ENCODE peak calls at places on chromosomes 16 and 17, in eight cellular contexts. One of them, this sample, is unnamed.

GRCh38 chr17:17971431-17972125 is 622 bp downstream of the TOM1L2 start:
- DNase-seq in spleen: peak; percentile 93
- DNase-seq in WERI-Rb-1: no peak
- DNase-seq in cardiac fibroblast: no peak
- DNase-seq in left ventricle myocardium inferior: peak; percentile 41
- DNase-seq in hepatocyte: no peak
- DNase-seq in A673: no peak
- DNase-seq in AG09309: no peak
- DNase-seq in this sample: no peak

GRCh38 chr17:2184993-2185931 is 118.3 kb downstream of the SMG6 start:
- DNase-seq in spleen: no peak
- DNase-seq in WERI-Rb-1: no peak
- DNase-seq in cardiac fibroblast: no peak
- DNase-seq in left ventricle myocardium inferior: no peak
- DNase-seq in hepatocyte: no peak
- DNase-seq in A673: no peak
- DNase-seq in AG09309: no peak
- DNase-seq in this sample: no peak

GRCh38 chr16:66273644-66274334 is 92.7 kb upstream of the CDH5 start:
- DNase-seq in spleen: no peak
- DNase-seq in WERI-Rb-1: peak; percentile 60
- DNase-seq in cardiac fibroblast: peak; percentile 68
- DNase-seq in left ventricle myocardium inferior: no peak
- DNase-seq in hepatocyte: peak; percentile 5
- DNase-seq in A673: no peak
- DNase-seq in AG09309: no peak
- DNase-seq in this sample: no peak

GRCh38 chr16:23712976-23713375 is at the start of gene ERN2:
- DNase-seq in spleen: peak; percentile 67
- DNase-seq in WERI-Rb-1: no peak
- DNase-seq in cardiac fibroblast: no peak
- DNase-seq in left ventricle myocardium inferior: no peak
- DNase-seq in hepatocyte: no peak
- DNase-seq in A673: no peak
- DNase-seq in AG09309: no peak
- DNase-seq in this sample: no peak

GRCh38 chr17:5562172-5562571 is 22.1 kb downstream of the NLRP1 start:
- DNase-seq in spleen: no peak
- DNase-seq in WERI-Rb-1: no peak
- DNase-seq in cardiac fibroblast: no peak
- DNase-seq in left ventricle myocardium inferior: no peak
- DNase-seq in hepatocyte: no peak
- DNase-seq in A673: no peak
- DNase-seq in AG09309: no peak
- DNase-seq in this sample: no peak

GRCh38 chr17:60128171-60128859 is 21.5 kb upstream of the CA4 start:
- DNase-seq in spleen: peak; percentile 14
- DNase-seq in WERI-Rb-1: no peak
- DNase-seq in cardiac fibroblast: no peak
- DNase-seq in left ventricle myocardium inferior: no peak
- DNase-seq in hepatocyte: no peak
- DNase-seq in A673: no peak
- DNase-seq in AG09309: no peak
- DNase-seq in this sample: no peak

GRCh38 chr17:15124746-15125145 is 140.4 kb downstream of the PMP22 start:
- DNase-seq in spleen: no peak
- DNase-seq in WERI-Rb-1: no peak
- DNase-seq in cardiac fibroblast: no peak
- DNase-seq in left ventricle myocardium inferior: no peak
- DNase-seq in hepatocyte: no peak
- DNase-seq in A673: no peak
- DNase-seq in AG09309: no peak
- DNase-seq in this sample: no peak

GRCh38 chr16:9151597-9151996 is 60.2 kb downstream of the HAPSTR1 start:
- DNase-seq in spleen: no peak
- DNase-seq in WERI-Rb-1: no peak
- DNase-seq in cardiac fibroblast: peak; percentile 39
- DNase-seq in left ventricle myocardium inferior: no peak
- DNase-seq in hepatocyte: peak; percentile 25
- DNase-seq in A673: no peak
- DNase-seq in AG09309: no peak
- DNase-seq in this sample: no peak

GRCh38 chr17:50273654-50274040 is 619 bp upstream of the TMEM92 start:
- DNase-seq in spleen: peak; percentile 70
- DNase-seq in WERI-Rb-1: no peak
- DNase-seq in cardiac fibroblast: no peak
- DNase-seq in left ventricle myocardium inferior: no peak
- DNase-seq in hepatocyte: no peak
- DNase-seq in A673: no peak
- DNase-seq in AG09309: no peak
- DNase-seq in this sample: no peak

GRCh38 chr16:11700264-11701029 is 32.2 kb downstream of the SNN start:
- DNase-seq in spleen: no peak
- DNase-seq in WERI-Rb-1: no peak
- DNase-seq in cardiac fibroblast: peak; percentile 29
- DNase-seq in left ventricle myocardium inferior: no peak
- DNase-seq in hepatocyte: no peak
- DNase-seq in A673: no peak
- DNase-seq in AG09309: no peak
- DNase-seq in this sample: no peak

GRCh38 chr17:5786510-5786875 is 202.2 kb upstream of the NLRP1 start:
- DNase-seq in spleen: no peak
- DNase-seq in WERI-Rb-1: peak; percentile 74
- DNase-seq in cardiac fibroblast: no peak
- DNase-seq in left ventricle myocardium inferior: no peak
- DNase-seq in hepatocyte: no peak
- DNase-seq in A673: no peak
- DNase-seq in AG09309: no peak
- DNase-seq in this sample: no peak

GRCh38 chr16:68344252-68344651 is 33.4 kb downstream of the PRMT7 start:
- DNase-seq in spleen: peak; percentile 12
- DNase-seq in WERI-Rb-1: no peak
- DNase-seq in cardiac fibroblast: no peak
- DNase-seq in left ventricle myocardium inferior: no peak
- DNase-seq in hepatocyte: no peak
- DNase-seq in A673: no peak
- DNase-seq in AG09309: no peak
- DNase-seq in this sample: no peak

GRCh38 chr17:58624751-58625150 is 67.1 kb downstream of the TEX14 start:
- DNase-seq in spleen: no peak
- DNase-seq in WERI-Rb-1: no peak
- DNase-seq in cardiac fibroblast: no peak
- DNase-seq in left ventricle myocardium inferior: no peak
- DNase-seq in hepatocyte: no peak
- DNase-seq in A673: no peak
- DNase-seq in AG09309: no peak
- DNase-seq in this sample: no peak

GRCh38 chr17:83189673-83190385 is 110.4 kb downstream of the METRNL start:
- DNase-seq in spleen: peak; percentile 58
- DNase-seq in WERI-Rb-1: peak; percentile 8
- DNase-seq in cardiac fibroblast: peak; percentile 49
- DNase-seq in left ventricle myocardium inferior: peak; percentile 43
- DNase-seq in hepatocyte: peak; percentile 58
- DNase-seq in A673: no peak
- DNase-seq in AG09309: no peak
- DNase-seq in this sample: no peak

GRCh38 chr17:19905514-19905913 is 37.8 kb upstream of the ULK2 start:
- DNase-seq in spleen: no peak
- DNase-seq in WERI-Rb-1: no peak
- DNase-seq in cardiac fibroblast: no peak
- DNase-seq in left ventricle myocardium inferior: no peak
- DNase-seq in hepatocyte: no peak
- DNase-seq in A673: no peak
- DNase-seq in AG09309: no peak
- DNase-seq in this sample: no peak

GRCh38 chr16:17131351-17131750 is 339.4 kb downstream of the XYLT1 start:
- DNase-seq in spleen: no peak
- DNase-seq in WERI-Rb-1: no peak
- DNase-seq in cardiac fibroblast: no peak
- DNase-seq in left ventricle myocardium inferior: no peak
- DNase-seq in hepatocyte: no peak
- DNase-seq in A673: no peak
- DNase-seq in AG09309: no peak
- DNase-seq in this sample: no peak

GRCh38 chr17:34182036-34182803 is 72.9 kb upstream of the CCL2 start:
- DNase-seq in spleen: no peak
- DNase-seq in WERI-Rb-1: no peak
- DNase-seq in cardiac fibroblast: no peak
- DNase-seq in left ventricle myocardium inferior: no peak
- DNase-seq in hepatocyte: no peak
- DNase-seq in A673: no peak
- DNase-seq in AG09309: no peak
- DNase-seq in this sample: no peak

GRCh38 chr16:64964126-64964540 is 157.7 kb downstream of the CDH11 start:
- DNase-seq in spleen: no peak
- DNase-seq in WERI-Rb-1: no peak
- DNase-seq in cardiac fibroblast: peak; percentile 90
- DNase-seq in left ventricle myocardium inferior: no peak
- DNase-seq in hepatocyte: no peak
- DNase-seq in A673: peak; percentile 41
- DNase-seq in AG09309: no peak
- DNase-seq in this sample: no peak

GRCh38 chr17:69246726-69247375 is 18.2 kb upstream of the ABCA10 start:
- DNase-seq in spleen: no peak
- DNase-seq in WERI-Rb-1: no peak
- DNase-seq in cardiac fibroblast: peak; percentile 79
- DNase-seq in left ventricle myocardium inferior: no peak
- DNase-seq in hepatocyte: peak; percentile 61
- DNase-seq in A673: peak; percentile 77
- DNase-seq in AG09309: no peak
- DNase-seq in this sample: no peak

GRCh38 chr17:79042421-79043190 is 18.6 kb downstream of the C1QTNF1 start:
- DNase-seq in spleen: peak; percentile 90
- DNase-seq in WERI-Rb-1: peak; percentile 89
- DNase-seq in cardiac fibroblast: peak; percentile 79
- DNase-seq in left ventricle myocardium inferior: peak; percentile 69
- DNase-seq in hepatocyte: no peak
- DNase-seq in A673: peak; percentile 76
- DNase-seq in AG09309: no peak
- DNase-seq in this sample: no peak

GRCh38 chr16:75555213-75555706 is 792 bp downstream of the TMEM231 start:
- DNase-seq in spleen: peak; percentile 83
- DNase-seq in WERI-Rb-1: peak; percentile 88
- DNase-seq in cardiac fibroblast: peak; percentile 92
- DNase-seq in left ventricle myocardium inferior: peak; percentile 84
- DNase-seq in hepatocyte: peak; percentile 87
- DNase-seq in A673: peak; percentile 88
- DNase-seq in AG09309: peak; percentile 55
- DNase-seq in this sample: peak; percentile 73

GRCh38 chr17:75914643-75915265 is 10.1 kb upstream of the MRPL38 start:
- DNase-seq in spleen: no peak
- DNase-seq in WERI-Rb-1: peak; percentile 85
- DNase-seq in cardiac fibroblast: no peak
- DNase-seq in left ventricle myocardium inferior: no peak
- DNase-seq in hepatocyte: no peak
- DNase-seq in A673: no peak
- DNase-seq in AG09309: no peak
- DNase-seq in this sample: no peak
- TF ChIP-seq CTCF in spleen: no peak
- TF ChIP-seq CTCF in WERI-Rb-1: peak; percentile 54
- TF ChIP-seq CTCF in cardiac fibroblast: no peak
- TF ChIP-seq CTCF in left ventricle myocardium inferior: no peak
- TF ChIP-seq CTCF in hepatocyte: no peak
- TF ChIP-seq CTCF in A673: no peak
- TF ChIP-seq CTCF in AG09309: no peak
- TF ChIP-seq CTCF in this sample: no peak

DNA sequence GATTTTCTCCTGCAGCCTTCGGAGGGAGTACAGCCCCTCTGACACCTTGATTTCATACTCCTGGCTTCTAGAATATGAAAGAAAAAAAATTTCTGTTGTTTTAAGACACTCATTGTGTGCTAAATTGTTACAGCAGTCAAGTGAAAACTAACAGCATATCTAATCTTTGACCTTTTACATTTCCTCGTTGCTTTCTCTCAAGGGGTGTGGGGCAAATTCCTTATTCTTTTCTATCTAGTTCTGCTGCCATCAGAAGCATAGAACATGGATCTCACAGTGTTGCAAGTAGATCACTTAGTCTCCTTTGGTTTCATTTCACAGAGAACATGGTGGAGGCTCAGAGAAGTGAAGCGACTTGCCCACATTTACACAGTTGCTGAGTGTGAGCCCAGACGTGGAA is 28.6 kb upstream of the MMD start:
- DNase-seq in spleen: no peak
- DNase-seq in WERI-Rb-1: no peak
- DNase-seq in cardiac fibroblast: no peak
- DNase-seq in left ventricle myocardium inferior: no peak
- DNase-seq in hepatocyte: no peak
- DNase-seq in A673: no peak
- DNase-seq in AG09309: no peak
- DNase-seq in this sample: no peak
- TF ChIP-seq CTCF in spleen: no peak
- TF ChIP-seq CTCF in WERI-Rb-1: no peak
- TF ChIP-seq CTCF in cardiac fibroblast: no peak
- TF ChIP-seq CTCF in left ventricle myocardium inferior: no peak
- TF ChIP-seq CTCF in hepatocyte: no peak
- TF ChIP-seq CTCF in A673: no peak
- TF ChIP-seq CTCF in AG09309: no peak
- TF ChIP-seq CTCF in this sample: no peak

DNA sequence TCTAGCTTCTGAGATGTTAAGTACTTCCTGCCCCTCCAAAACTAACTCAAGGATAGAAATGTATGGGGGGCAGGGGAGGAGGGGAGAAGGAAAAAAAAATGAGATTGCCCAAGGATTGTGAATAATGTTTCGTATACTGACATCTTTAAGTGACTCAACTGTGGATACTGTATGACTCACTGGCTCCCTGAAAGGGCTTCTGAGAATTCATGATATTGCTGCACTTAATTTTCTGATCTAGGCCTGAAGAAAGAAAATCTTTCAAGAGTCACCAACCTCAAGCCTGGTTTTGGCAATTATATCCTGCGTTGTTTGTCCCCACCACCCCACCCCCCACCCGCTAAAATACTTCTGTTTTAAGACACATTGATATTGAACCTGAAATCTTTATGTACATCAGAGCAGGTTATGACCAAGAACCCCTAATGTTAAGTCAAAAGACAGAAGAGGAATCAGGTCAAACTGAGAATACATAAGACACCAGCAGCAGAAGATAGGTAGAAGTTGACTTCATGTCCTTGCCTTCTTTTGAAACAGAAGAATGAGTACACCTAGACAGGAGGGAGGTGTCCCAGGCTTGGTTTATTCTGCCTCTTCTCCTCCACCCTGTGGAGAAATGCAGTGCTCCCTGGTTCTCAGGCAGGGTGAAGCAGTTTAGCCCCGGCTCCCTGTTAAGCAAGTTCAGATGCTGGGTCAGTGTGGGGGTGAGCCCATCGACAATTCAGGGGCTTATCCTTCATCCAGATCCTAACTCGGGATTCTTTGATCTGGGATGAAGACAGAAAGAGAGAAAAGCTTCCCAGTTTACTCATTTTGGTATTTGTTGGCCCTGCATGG is 3.3 kb upstream of the FBXL20 start:
- DNase-seq in spleen: peak; percentile 23
- DNase-seq in WERI-Rb-1: no peak
- DNase-seq in cardiac fibroblast: peak; percentile 91
- DNase-seq in left ventricle myocardium inferior: no peak
- DNase-seq in hepatocyte: no peak
- DNase-seq in A673: peak; percentile 1
- DNase-seq in AG09309: peak; percentile 60
- DNase-seq in this sample: no peak
- TF ChIP-seq CTCF in spleen: no peak
- TF ChIP-seq CTCF in WERI-Rb-1: no peak
- TF ChIP-seq CTCF in cardiac fibroblast: no peak
- TF ChIP-seq CTCF in left ventricle myocardium inferior: no peak
- TF ChIP-seq CTCF in hepatocyte: no peak
- TF ChIP-seq CTCF in A673: no peak
- TF ChIP-seq CTCF in AG09309: no peak
- TF ChIP-seq CTCF in this sample: no peak

GRCh38 chr17:39246274-39246673 is 20.5 kb upstream of the STAC2 start:
- DNase-seq in spleen: peak; percentile 21
- DNase-seq in WERI-Rb-1: no peak
- DNase-seq in cardiac fibroblast: no peak
- DNase-seq in left ventricle myocardium inferior: no peak
- DNase-seq in hepatocyte: no peak
- DNase-seq in A673: no peak
- DNase-seq in AG09309: no peak
- DNase-seq in this sample: no peak
- TF ChIP-seq CTCF in spleen: no peak
- TF ChIP-seq CTCF in WERI-Rb-1: peak; percentile 9
- TF ChIP-seq CTCF in cardiac fibroblast: peak; percentile 8
- TF ChIP-seq CTCF in left ventricle myocardium inferior: no peak
- TF ChIP-seq CTCF in hepatocyte: no peak
- TF ChIP-seq CTCF in A673: no peak
- TF ChIP-seq CTCF in AG09309: no peak
- TF ChIP-seq CTCF in this sample: peak; percentile 15